ENCODE peak calls at places on chromosomes 13 and 19, in five cellular contexts. E is neural progenitor cell; I is CD4-positive, CD25-positive, alpha-beta regulatory T cell; Y is thoracic aorta; U is heart left ventricle. K is an unnamed sample.
A peak's percentile ranks its signal among the peaks of the same experiment; 100 is the strongest.

GRCh38 chr13:41352935-41353801 is 42.1 kb downstream of the NAA16 start:
- DNase-seq in Y (no peak), E (peak; percentile 37), I (peak; percentile 45), U (peak; percentile 40), K (peak; percentile 25)

GRCh38 chr13:77422724-77423123 is 95.8 kb upstream of the MYCBP2 start:
- DNase-seq in E (no peak), U (no peak), Y (no peak), I (no peak), K (no peak)

GRCh38 chr19:24048261-24048660 is 38.7 kb upstream of the ZNF254 start:
- DNase-seq in U (no peak), E (no peak), Y (no peak), I (no peak), K (no peak)

GRCh38 chr13:36082396-36082795 is 48.8 kb downstream of the DCLK1 start:
- DNase-seq in U (no peak), Y (no peak), E (no peak), I (no peak), K (no peak)

GRCh38 chr19:10402441-10403038 is 802 bp downstream of the CDC37 start:
- DNase-seq in I (no peak), U (peak; percentile 77), Y (no peak), E (peak; percentile 39), K (no peak)

GRCh38 chr13:105997436-105998232 is 537.8 kb downstream of the EFNB2 start:
- DNase-seq in Y (no peak), E (no peak), U (no peak), I (no peak), K (no peak)

GRCh38 chr13:112466132-112467025 is 90.2 kb downstream of the SPACA7 start:
- DNase-seq in U (no peak), I (no peak), E (no peak), Y (no peak), K (no peak)

GRCh38 chr13:106695139-106695538 is 127.2 kb upstream of the ARGLU1 start:
- DNase-seq in E (no peak), Y (no peak), I (no peak), U (no peak), K (no peak)

GRCh38 chr13:87295636-87296035 is 375.5 kb upstream of the SLITRK5 start:
- DNase-seq in Y (no peak), E (no peak), I (no peak), U (no peak), K (no peak)

DNA sequence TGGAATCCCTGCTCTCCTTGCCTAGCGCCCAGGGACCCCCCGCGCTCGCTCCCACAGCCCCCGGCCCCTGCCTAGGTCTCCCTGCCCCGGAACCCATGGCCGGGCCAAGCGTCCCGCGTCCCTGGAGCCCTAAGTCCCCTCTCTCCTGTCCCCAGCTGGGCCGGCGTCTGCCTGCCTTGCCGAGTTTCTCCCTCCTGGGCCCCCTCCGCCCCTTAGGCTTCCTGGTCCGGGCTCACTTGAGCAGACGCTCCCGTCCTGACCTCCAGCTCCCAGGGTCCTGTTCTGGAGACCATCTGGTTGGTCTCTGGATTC is 603 bp downstream of the NCLN start:
- DNase-seq in Y (no peak), E (peak; percentile 41), U (peak; percentile 31), I (no peak), K (no peak)
- H3K4me1 ChIP-seq in Y (peaks cover 10% of the 10 kb centered on the region), E (peaks cover 10% of the 10 kb centered on the region), U (peaks cover 10% of the 10 kb centered on the region), I (peaks cover 75% of the 10 kb centered on the region), K (no peaks in the 10 kb centered on the region)

GRCh38 chr13:23928985-23929384 is 31.7 kb upstream of the C1QTNF9B start:
- DNase-seq in I (no peak), Y (no peak), U (no peak), E (no peak), K (peak; percentile 24)

GRCh38 chr13:23934481-23934880 is 37.2 kb upstream of the C1QTNF9B start:
- DNase-seq in Y (no peak), E (no peak), I (no peak), U (no peak), K (no peak)
- H3K4me1 ChIP-seq in Y (no peaks in the 10 kb centered on the region), E (no peaks in the 10 kb centered on the region), I (no peaks in the 10 kb centered on the region), U (no peaks in the 10 kb centered on the region), K (no peaks in the 10 kb centered on the region)

GRCh38 chr19:46727757-46728156 is 10.8 kb upstream of the PRKD2 start:
- DNase-seq in Y (no peak), I (no peak), U (no peak), E (no peak), K (no peak)
- H3K4me1 ChIP-seq in Y (no peaks in the 10 kb centered on the region), I (peaks cover 9% of the 10 kb centered on the region), U (peaks cover 22% of the 10 kb centered on the region), E (no peaks in the 10 kb centered on the region), K (no peaks in the 10 kb centered on the region)

GRCh38 chr13:38697197-38697596 is 10.3 kb downstream of the FREM2 start:
- DNase-seq in E (no peak), I (no peak), U (no peak), Y (no peak), K (no peak)
- H3K4me1 ChIP-seq in E (peaks cover 8% of the 10 kb centered on the region), I (no peaks in the 10 kb centered on the region), U (peaks cover 4% of the 10 kb centered on the region), Y (no peaks in the 10 kb centered on the region), K (no peaks in the 10 kb centered on the region)

GRCh38 chr13:98276486-98276885 is 99.4 kb upstream of the RNF113B start:
- DNase-seq in I (no peak), E (no peak), U (no peak), Y (no peak), K (no peak)

GRCh38 chr13:98273824-98274786 is 97.0 kb upstream of the RNF113B start:
- DNase-seq in U (no peak), E (peak; percentile 78), I (no peak), Y (no peak), K (no peak)

GRCh38 chr13:98278068-98278619 is 101.1 kb upstream of the RNF113B start:
- DNase-seq in I (no peak), E (no peak), U (no peak), Y (no peak), K (no peak)

GRCh38 chr13:98274921-98275487 is 97.9 kb upstream of the RNF113B start:
- DNase-seq in U (no peak), E (no peak), I (no peak), Y (no peak), K (no peak)

GRCh38 chr13:98275711-98276171 is 98.7 kb upstream of the RNF113B start:
- DNase-seq in Y (no peak), U (no peak), E (no peak), I (no peak), K (no peak)
- H3K4me1 ChIP-seq in Y (no peaks in the 10 kb centered on the region), U (peaks cover 12% of the 10 kb centered on the region), E (peaks cover 63% of the 10 kb centered on the region), I (no peaks in the 10 kb centered on the region), K (no peaks in the 10 kb centered on the region)

DNA sequence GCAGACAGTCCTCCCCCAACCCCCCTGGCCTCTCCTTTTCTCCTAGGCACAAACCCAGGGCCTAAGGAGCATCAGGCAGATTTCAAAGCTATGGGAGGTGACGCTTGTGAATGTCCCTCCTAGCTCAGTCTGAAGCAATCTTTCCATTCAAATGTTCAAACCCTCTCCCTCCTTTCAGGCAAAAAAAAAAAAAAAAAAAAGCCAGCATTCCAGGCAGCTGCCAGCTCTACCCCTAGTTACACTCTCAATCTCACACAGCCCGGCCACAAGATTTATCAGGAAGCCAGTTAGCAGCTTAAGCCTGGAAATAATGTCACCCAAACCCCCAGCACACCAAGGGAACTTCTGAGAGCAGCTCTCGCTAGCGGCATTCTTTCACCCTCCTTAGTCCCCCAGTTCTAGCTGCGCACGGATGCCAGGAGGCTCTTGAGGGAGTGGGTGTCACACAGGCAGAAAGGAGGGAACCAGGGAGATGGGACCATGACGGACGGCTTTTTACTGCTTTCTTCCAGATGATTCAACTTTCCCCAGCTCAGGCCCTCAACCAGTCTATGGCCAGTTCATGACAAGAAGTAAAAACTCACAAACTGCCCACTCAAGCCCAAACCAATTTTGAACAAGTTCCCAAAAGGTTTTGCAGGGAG is 6.3 kb downstream of the SH3GL1 start:
- DNase-seq in E (peak; percentile 76), I (no peak), Y (no peak), U (no peak), K (no peak)
- H3K4me1 ChIP-seq in E (peaks cover 76% of the 10 kb centered on the region), I (peaks cover 47% of the 10 kb centered on the region), Y (peaks cover 55% of the 10 kb centered on the region), U (peaks cover 86% of the 10 kb centered on the region), K (peaks cover 16% of the 10 kb centered on the region)

GRCh38 chr13:99374994-99375805 is 68.0 kb upstream of the GPR183 start:
- DNase-seq in E (no peak), U (peak; percentile 34), I (no peak), Y (no peak), K (no peak)
- H3K4me1 ChIP-seq in E (no peaks in the 10 kb centered on the region), U (no peaks in the 10 kb centered on the region), I (peaks cover 32% of the 10 kb centered on the region), Y (no peaks in the 10 kb centered on the region), K (no peaks in the 10 kb centered on the region)